ENCODE peak calls at places on chromosome 17, in eight cellular contexts. One of them, this sample, is unnamed.

GRCh38 chr17:60971515-60972369 is 294.1 kb downstream of the BCAS3 start:
- ATAC-seq in right lobe of liver: peak
- ATAC-seq in GM12878: peak
- ATAC-seq in upper lobe of left lung: no peak
- ATAC-seq in HCT116: peak
- ATAC-seq in HepG2: peak
- ATAC-seq in IMR-90: peak
- ATAC-seq in body of pancreas: no peak
- ATAC-seq in this sample: peak

GRCh38 chr17:31674305-31674704 is 184.7 kb downstream of the COPRS start:
- ATAC-seq in HCT116: peak
- ATAC-seq in upper lobe of left lung: no peak
- ATAC-seq in right lobe of liver: no peak
- ATAC-seq in IMR-90: peak
- ATAC-seq in HepG2: no peak
- ATAC-seq in body of pancreas: no peak
- ATAC-seq in GM12878: no peak
- ATAC-seq in this sample: no peak

GRCh38 chr17:13638855-13639458 is 37.2 kb upstream of the HS3ST3A1 start:
- ATAC-seq in IMR-90: peak
- ATAC-seq in body of pancreas: peak
- ATAC-seq in HepG2: no peak
- ATAC-seq in upper lobe of left lung: no peak
- ATAC-seq in right lobe of liver: peak
- ATAC-seq in HCT116: no peak
- ATAC-seq in GM12878: no peak
- ATAC-seq in this sample: no peak

GRCh38 chr17:32382526-32383223 is 32.7 kb downstream of the ZNF207 start:
- ATAC-seq in GM12878: no peak
- ATAC-seq in IMR-90: no peak
- ATAC-seq in right lobe of liver: no peak
- ATAC-seq in HCT116: no peak
- ATAC-seq in HepG2: peak
- ATAC-seq in upper lobe of left lung: no peak
- ATAC-seq in body of pancreas: no peak
- ATAC-seq in this sample: no peak

GRCh38 chr17:35293151-35293837 is 50.4 kb downstream of the SLFN5 start:
- ATAC-seq in HepG2: no peak
- ATAC-seq in GM12878: no peak
- ATAC-seq in HCT116: no peak
- ATAC-seq in right lobe of liver: no peak
- ATAC-seq in IMR-90: no peak
- ATAC-seq in upper lobe of left lung: no peak
- ATAC-seq in body of pancreas: no peak
- ATAC-seq in this sample: no peak

GRCh38 chr17:66507103-66507923 is 204.9 kb downstream of the PRKCA start:
- ATAC-seq in IMR-90: peak
- ATAC-seq in body of pancreas: peak
- ATAC-seq in HepG2: peak
- ATAC-seq in right lobe of liver: peak
- ATAC-seq in HCT116: no peak
- ATAC-seq in upper lobe of left lung: peak
- ATAC-seq in GM12878: no peak
- ATAC-seq in this sample: peak

GRCh38 chr17:27207073-27207511 is 86.8 kb upstream of the WSB1 start:
- ATAC-seq in body of pancreas: no peak
- ATAC-seq in right lobe of liver: no peak
- ATAC-seq in IMR-90: peak
- ATAC-seq in HCT116: peak
- ATAC-seq in GM12878: no peak
- ATAC-seq in upper lobe of left lung: peak
- ATAC-seq in HepG2: no peak
- ATAC-seq in this sample: peak

GRCh38 chr17:80818871-80819270 is 172.8 kb upstream of the CHMP6 start:
- ATAC-seq in IMR-90: no peak
- ATAC-seq in right lobe of liver: no peak
- ATAC-seq in body of pancreas: no peak
- ATAC-seq in HCT116: no peak
- ATAC-seq in HepG2: no peak
- ATAC-seq in GM12878: no peak
- ATAC-seq in upper lobe of left lung: no peak
- ATAC-seq in this sample: no peak

GRCh38 chr17:59108400-59109102 is 1.9 kb upstream of the TRIM37 start:
- ATAC-seq in body of pancreas: no peak
- ATAC-seq in right lobe of liver: no peak
- ATAC-seq in HepG2: no peak
- ATAC-seq in upper lobe of left lung: no peak
- ATAC-seq in GM12878: no peak
- ATAC-seq in HCT116: no peak
- ATAC-seq in IMR-90: no peak
- ATAC-seq in this sample: no peak

GRCh38 chr17:4710693-4711634 is 532 bp downstream of the ARRB2 start:
- ATAC-seq in HepG2: peak
- ATAC-seq in GM12878: peak
- ATAC-seq in IMR-90: peak
- ATAC-seq in body of pancreas: no peak
- ATAC-seq in right lobe of liver: peak
- ATAC-seq in HCT116: no peak
- ATAC-seq in upper lobe of left lung: peak
- ATAC-seq in this sample: no peak

DNA sequence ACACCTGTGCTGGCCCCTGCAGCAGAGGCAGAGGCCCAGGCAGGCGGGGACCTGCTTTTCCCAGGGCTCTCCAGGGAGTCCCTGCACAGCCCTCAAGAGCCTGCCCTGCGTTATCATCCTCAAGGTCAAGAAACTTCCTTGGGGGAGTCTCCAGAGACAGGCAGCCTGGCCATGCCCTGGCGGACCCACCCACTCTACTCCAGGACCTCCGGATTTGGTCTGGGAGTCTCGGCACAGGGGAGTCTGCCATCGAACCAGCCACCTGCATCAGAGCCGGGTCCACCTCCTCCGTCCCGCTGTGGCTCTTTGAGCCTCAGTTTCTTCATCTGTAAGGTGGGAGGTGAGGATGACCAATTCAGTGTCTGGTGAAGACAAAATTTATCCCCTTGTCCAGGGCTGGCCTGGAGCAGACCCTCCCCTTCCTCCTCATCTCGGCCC is 75.3 kb upstream of the TNRC6C start:
- ATAC-seq in GM12878: no peak
- ATAC-seq in right lobe of liver: no peak
- ATAC-seq in HepG2: no peak
- ATAC-seq in upper lobe of left lung: no peak
- ATAC-seq in HCT116: no peak
- ATAC-seq in IMR-90: no peak
- ATAC-seq in body of pancreas: no peak
- ATAC-seq in this sample: no peak
- TF ChIP-seq POLR2A in GM12878: no peak
- TF ChIP-seq POLR2A in right lobe of liver: no peak
- TF ChIP-seq POLR2A in HepG2: no peak
- TF ChIP-seq POLR2A in upper lobe of left lung: no peak
- TF ChIP-seq POLR2A in HCT116: no peak
- TF ChIP-seq POLR2A in IMR-90: no peak
- TF ChIP-seq POLR2A in body of pancreas: no peak
- TF ChIP-seq POLR2A in this sample: no peak

GRCh38 chr17:78862073-78863023 is 21.7 kb upstream of the USP36 start:
- ATAC-seq in IMR-90: peak
- ATAC-seq in GM12878: no peak
- ATAC-seq in upper lobe of left lung: peak
- ATAC-seq in right lobe of liver: peak
- ATAC-seq in HepG2: peak
- ATAC-seq in body of pancreas: peak
- ATAC-seq in HCT116: peak
- ATAC-seq in this sample: peak
- TF ChIP-seq POLR2A in IMR-90: peak
- TF ChIP-seq POLR2A in GM12878: no peak
- TF ChIP-seq POLR2A in upper lobe of left lung: no peak
- TF ChIP-seq POLR2A in right lobe of liver: no peak
- TF ChIP-seq POLR2A in HepG2: no peak
- TF ChIP-seq POLR2A in body of pancreas: peak
- TF ChIP-seq POLR2A in HCT116: peak
- TF ChIP-seq POLR2A in this sample: no peak

DNA sequence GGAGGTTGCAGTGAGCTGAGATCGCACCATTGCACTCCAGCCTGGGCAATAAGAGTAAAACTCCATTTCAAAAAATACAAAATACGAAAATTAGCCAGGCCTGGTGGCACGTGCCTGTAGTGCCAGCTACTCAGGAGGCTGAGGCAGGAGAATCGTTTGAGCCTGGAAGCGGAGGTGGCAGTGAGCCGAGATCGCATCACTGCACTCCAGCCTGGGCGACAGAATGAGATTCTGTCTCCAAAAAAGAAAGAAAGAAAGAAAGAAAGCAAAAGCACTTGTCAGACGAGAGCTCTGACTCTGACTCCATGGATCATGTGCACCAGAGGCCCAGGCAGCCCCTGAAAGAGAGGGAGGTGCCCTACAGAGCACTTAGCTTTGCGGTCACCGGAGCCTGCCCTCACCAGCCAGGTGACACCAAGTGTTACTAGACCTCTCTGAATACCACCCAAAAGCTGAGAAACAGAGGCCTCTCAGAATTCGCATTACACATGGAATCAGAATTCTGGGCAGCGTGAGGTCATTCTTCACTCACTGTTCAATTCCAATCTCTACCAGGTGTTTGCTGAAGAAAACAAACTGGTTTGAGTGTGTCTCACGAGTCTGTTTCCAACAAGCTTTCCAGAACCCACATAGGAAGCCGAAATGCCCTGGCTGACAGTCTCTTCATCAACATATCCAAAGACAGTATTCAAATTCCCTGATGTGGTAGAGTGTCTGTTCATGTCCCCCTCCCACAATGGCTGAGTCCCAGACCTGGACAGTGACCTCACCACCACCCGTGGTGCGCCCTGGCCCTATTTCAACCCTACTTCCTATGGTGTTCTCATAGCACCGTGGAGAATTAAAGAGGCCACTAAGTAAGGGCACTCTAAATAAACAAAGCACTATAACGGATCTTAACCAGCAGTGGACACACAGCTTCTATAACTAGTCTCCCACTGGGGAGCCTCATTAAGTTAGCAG is 1.5 kb downstream of the FLCN start:
- ATAC-seq in HepG2: peak
- ATAC-seq in right lobe of liver: peak
- ATAC-seq in HCT116: no peak
- ATAC-seq in body of pancreas: peak
- ATAC-seq in upper lobe of left lung: no peak
- ATAC-seq in GM12878: no peak
- ATAC-seq in IMR-90: peak
- ATAC-seq in this sample: no peak
- TF ChIP-seq POLR2A in HepG2: no peak
- TF ChIP-seq POLR2A in right lobe of liver: no peak
- TF ChIP-seq POLR2A in HCT116: no peak
- TF ChIP-seq POLR2A in body of pancreas: peak
- TF ChIP-seq POLR2A in upper lobe of left lung: no peak
- TF ChIP-seq POLR2A in GM12878: no peak
- TF ChIP-seq POLR2A in IMR-90: no peak
- TF ChIP-seq POLR2A in this sample: no peak

GRCh38 chr17:83109793-83110645 is 30.6 kb downstream of the METRNL start:
- ATAC-seq in HepG2: peak
- ATAC-seq in IMR-90: peak
- ATAC-seq in GM12878: no peak
- ATAC-seq in HCT116: peak
- ATAC-seq in upper lobe of left lung: peak
- ATAC-seq in body of pancreas: peak
- ATAC-seq in right lobe of liver: peak
- ATAC-seq in this sample: peak
- TF ChIP-seq POLR2A in HepG2: no peak
- TF ChIP-seq POLR2A in IMR-90: peak
- TF ChIP-seq POLR2A in GM12878: no peak
- TF ChIP-seq POLR2A in HCT116: no peak
- TF ChIP-seq POLR2A in upper lobe of left lung: peak
- TF ChIP-seq POLR2A in body of pancreas: peak
- TF ChIP-seq POLR2A in right lobe of liver: no peak
- TF ChIP-seq POLR2A in this sample: no peak

DNA sequence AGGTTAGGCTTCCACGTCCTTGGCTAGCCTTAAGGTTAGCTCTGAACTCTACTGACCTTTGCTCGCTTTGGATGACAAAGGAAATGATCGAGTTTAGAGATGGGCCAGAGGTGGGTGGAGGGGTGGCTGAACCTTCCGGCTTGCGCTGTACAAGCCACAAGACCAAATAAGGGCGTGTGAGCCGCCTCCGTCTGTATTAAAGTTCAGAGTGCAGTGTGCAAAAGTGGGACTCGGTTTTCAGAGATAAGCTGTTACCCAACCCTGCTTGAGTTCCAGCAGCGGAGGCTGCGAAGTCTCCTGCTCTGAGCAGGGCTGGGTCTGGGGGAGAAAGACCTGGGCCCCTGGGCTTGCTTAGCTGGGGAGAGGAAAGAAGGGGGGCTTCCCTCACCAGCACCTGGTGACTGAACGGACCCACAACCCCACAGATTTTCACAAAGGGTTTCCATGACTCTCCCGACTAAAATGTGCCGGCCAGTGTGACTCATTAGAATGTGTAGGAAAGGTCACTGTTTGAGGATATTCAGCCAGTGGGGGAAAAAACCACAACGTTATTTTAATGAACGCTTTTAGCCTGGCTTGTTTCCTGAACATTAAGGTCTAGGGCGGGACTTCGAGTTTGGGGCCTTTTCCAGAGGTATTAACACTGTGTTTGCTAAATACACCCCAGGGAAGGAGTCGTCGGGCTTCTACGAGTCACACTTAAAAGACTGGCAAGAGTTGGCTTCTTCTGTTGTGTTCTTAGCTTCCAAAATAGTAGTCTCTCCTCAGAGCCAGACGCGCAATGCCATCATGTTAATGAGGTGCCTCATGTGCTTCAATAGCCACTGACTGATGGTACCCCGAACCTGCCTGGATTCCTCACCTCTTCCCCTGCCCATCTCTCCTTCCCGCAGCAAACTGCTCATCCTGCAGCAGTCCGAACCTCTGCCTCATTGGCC is 67.0 kb downstream of the CENPV start:
- ATAC-seq in HCT116: peak
- ATAC-seq in IMR-90: peak
- ATAC-seq in GM12878: peak
- ATAC-seq in body of pancreas: peak
- ATAC-seq in upper lobe of left lung: peak
- ATAC-seq in right lobe of liver: peak
- ATAC-seq in HepG2: peak
- ATAC-seq in this sample: peak
- TF ChIP-seq POLR2A in HCT116: peak
- TF ChIP-seq POLR2A in IMR-90: peak
- TF ChIP-seq POLR2A in GM12878: peak
- TF ChIP-seq POLR2A in body of pancreas: peak
- TF ChIP-seq POLR2A in upper lobe of left lung: peak
- TF ChIP-seq POLR2A in right lobe of liver: peak
- TF ChIP-seq POLR2A in HepG2: peak
- TF ChIP-seq POLR2A in this sample: peak

This sample was measured in gastroesophageal sphincter.